ENCODE peak calls at places on chromosome X, in seven cellular contexts. C is breast epithelium, J is GM23338, B is hepatocyte, T is SK-N-SH, Z is transverse colon, O is heart right ventricle. X is an unnamed sample.

GRCh38 chrX:152601848-152602616 is 35.7 kb upstream of the GABRQ start:
- DNase-seq in C (no peak), J (peak), B (no peak), T (peak), Z (no peak), O (no peak), X (peak)

GRCh38 chrX:112247714-112248113 is 165.1 kb upstream of the TRPC5 start:
- DNase-seq in C (no peak), J (no peak), B (no peak), T (no peak), Z (no peak), O (no peak), X (no peak)

GRCh38 chrX:155767101-155767878 is 113.9 kb upstream of the VAMP7 start:
- DNase-seq in C (no peak), J (peak), B (peak), T (peak), Z (peak), O (peak), X (peak)

GRCh38 chrX:50579955-50580354 is 109.3 kb upstream of the DGKK start:
- DNase-seq in C (no peak), J (peak), B (peak), T (peak), Z (peak), O (peak), X (peak)

GRCh38 chrX:103480526-103480925 is 38.8 kb downstream of the RAB40A start:
- DNase-seq in C (no peak), J (no peak), B (no peak), T (no peak), Z (no peak), O (no peak), X (no peak)

GRCh38 chrX:6849711-6850415 is 297.6 kb upstream of the STS start:
- DNase-seq in C (no peak), J (no peak), B (no peak), T (no peak), Z (no peak), O (no peak), X (no peak)

GRCh38 chrX:10512258-10512657 is 108.1 kb downstream of the MID1 start:
- DNase-seq in C (no peak), J (no peak), B (no peak), T (peak), Z (no peak), O (no peak), X (no peak)

GRCh38 chrX:150863191-150863590 is 35.3 kb downstream of the CD99L2 start:
- DNase-seq in C (no peak), J (no peak), B (no peak), T (no peak), Z (no peak), O (no peak), X (no peak)

GRCh38 chrX:12401252-12401651 is 263.0 kb downstream of the FRMPD4 start:
- DNase-seq in C (no peak), J (no peak), B (no peak), T (no peak), Z (no peak), O (peak), X (no peak)

GRCh38 chrX:31227250-31227649 is 155.4 kb upstream of the FTHL17 start:
- DNase-seq in C (no peak), J (no peak), B (peak), T (no peak), Z (no peak), O (no peak), X (no peak)

GRCh38 chrX:1385824-1386223 is 6.1 kb downstream of the SLC25A6 start:
- DNase-seq in C (peak), J (no peak), B (no peak), T (peak), Z (no peak), O (no peak), X (no peak)

GRCh38 chrX:40300286-40300890 is 202.6 kb upstream of the BCOR start:
- DNase-seq in C (no peak), J (no peak), B (no peak), T (no peak), Z (no peak), O (no peak), X (no peak)

GRCh38 chrX:123322531-123322930 is 138.5 kb downstream of the GRIA3 start:
- DNase-seq in C (no peak), J (no peak), B (peak), T (no peak), Z (no peak), O (no peak), X (no peak)

GRCh38 chrX:123324628-123325027 is 140.6 kb downstream of the GRIA3 start:
- DNase-seq in C (no peak), J (no peak), B (no peak), T (no peak), Z (no peak), O (no peak), X (no peak)

DNA sequence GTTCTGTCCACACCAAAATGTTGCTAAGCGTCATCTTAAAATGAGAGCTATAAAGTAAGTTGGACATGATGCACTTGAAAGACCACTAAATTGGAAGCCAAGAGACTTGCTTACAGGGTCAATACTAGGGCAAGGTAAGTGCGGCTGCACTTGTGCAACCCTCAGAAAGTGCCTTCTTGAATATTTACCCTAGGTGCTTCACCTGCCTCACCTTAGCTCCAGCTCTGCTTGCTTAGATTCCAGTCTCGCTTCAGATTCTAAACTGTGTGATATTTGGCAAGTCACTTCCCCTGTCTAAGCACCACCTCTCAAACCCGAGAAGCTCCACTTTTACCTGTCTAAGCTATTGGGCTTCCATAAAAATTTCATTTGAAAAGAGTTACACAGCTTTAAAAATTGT is 136.5 kb downstream of the GRIA3 start:
- DNase-seq in C (no peak), J (no peak), B (no peak), T (no peak), Z (no peak), O (no peak), X (no peak)
- TF ChIP-seq CTCF in C (no peak), J (no peak), B (no peak), T (no peak), Z (no peak), O (no peak), X (no peak)

DNA sequence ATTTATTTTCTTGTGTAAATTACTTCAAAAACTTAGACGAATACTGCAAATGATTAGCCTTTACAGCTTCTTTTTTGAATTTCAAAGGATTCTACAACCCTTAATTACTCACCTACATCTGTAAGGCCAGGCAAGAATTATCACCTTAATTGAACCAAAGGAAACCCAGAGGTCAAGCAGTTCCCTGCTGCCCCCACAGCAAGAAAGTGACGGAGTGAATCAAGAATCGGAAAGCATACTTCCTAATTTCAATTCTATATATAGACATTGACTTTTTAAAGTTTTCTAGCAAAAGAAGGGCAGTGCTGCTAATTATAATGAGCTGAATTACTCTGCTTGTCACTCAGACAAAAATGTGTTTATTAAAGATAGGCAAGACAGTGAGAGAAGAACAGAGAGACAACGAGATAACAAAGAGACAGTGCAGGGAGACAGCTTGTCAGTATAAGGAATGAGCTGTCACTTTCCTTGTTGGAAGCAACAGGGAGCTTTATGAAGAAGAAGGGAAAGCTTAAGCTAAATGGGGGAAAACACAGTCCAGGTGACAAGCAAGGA is 47.5 kb upstream of the SPANXN4 start:
- DNase-seq in C (no peak), J (no peak), B (no peak), T (no peak), Z (no peak), O (no peak), X (no peak)
- H3K4me3 ChIP-seq in C (no peak), J (no peak), B (no peak), T (no peak), Z (no peak), O (no peak), X (no peak)

GRCh38 chrX:108558217-108558616 is 118.6 kb downstream of the COL4A5 start:
- DNase-seq in C (no peak), J (no peak), B (no peak), T (no peak), Z (no peak), O (no peak), X (no peak)

GRCh38 chrX:108557594-108557993 is 118.0 kb downstream of the COL4A5 start:
- DNase-seq in C (no peak), J (no peak), B (no peak), T (no peak), Z (no peak), O (no peak), X (no peak)
- H3K27ac ChIP-seq in C (no peak), J (no peak), B (no peak), T (no peak), Z (no peak), O (no peak), X (no peak)

DNA sequence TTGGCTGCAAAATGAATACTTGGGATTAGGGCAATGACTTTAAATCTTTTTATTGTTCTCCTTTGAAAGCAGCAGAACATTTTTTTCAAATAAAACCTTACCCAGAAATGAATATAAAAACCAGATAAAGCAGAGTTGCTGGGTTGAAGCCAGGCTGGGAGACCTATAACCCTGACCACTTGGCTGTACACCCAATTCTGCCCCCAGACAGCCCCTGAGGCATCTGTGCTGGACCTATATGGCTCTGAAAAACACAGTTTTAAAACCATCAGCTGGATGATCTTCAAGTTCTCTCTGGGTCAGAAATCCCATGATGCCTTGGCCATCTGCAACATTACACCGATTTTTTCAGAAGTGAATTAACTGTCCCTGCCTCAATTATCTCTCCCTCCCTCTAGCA is 23.7 kb upstream of the GLRA2 start:
- DNase-seq in C (no peak), J (no peak), B (no peak), T (no peak), Z (no peak), O (no peak), X (no peak)
- TF ChIP-seq CTCF in C (no peak), J (no peak), B (no peak), T (no peak), Z (no peak), O (no peak), X (no peak)

GRCh38 chrX:153765138-153766079 is 1.4 kb downstream of the PLXNB3 start:
- DNase-seq in C (no peak), J (no peak), B (no peak), T (peak), Z (peak), O (no peak), X (peak)
- H3K4me3 ChIP-seq in C (peak), J (no peak), B (no peak), T (peak), Z (peak), O (no peak), X (no peak)